ENCODE peak calls at places on chromosome 2, in five cellular contexts. One of them, this sample, is unnamed.

GRCh38 chr2:236489895-236490404 is 79.7 kb upstream of the ACKR3 start:
- DNase-seq in PC-9: no peak
- DNase-seq in AG04450: no peak
- DNase-seq in B cell: no peak
- DNase-seq in cardiac muscle cell: no peak
- DNase-seq in this sample: no peak

GRCh38 chr2:26692814-26693286 is 328 bp downstream of the KCNK3 start:
- DNase-seq in cardiac muscle cell: peak; percentile 59
- DNase-seq in B cell: no peak
- DNase-seq in AG04450: no peak
- DNase-seq in PC-9: no peak
- DNase-seq in this sample: no peak

GRCh38 chr2:211822686-211823335 is 715.8 kb downstream of the ERBB4 start:
- DNase-seq in PC-9: peak; percentile 35
- DNase-seq in B cell: no peak
- DNase-seq in AG04450: no peak
- DNase-seq in cardiac muscle cell: no peak
- DNase-seq in this sample: no peak

GRCh38 chr2:25279091-25279651 is 62.6 kb downstream of the DNMT3A start:
- DNase-seq in B cell: peak; percentile 85
- DNase-seq in AG04450: no peak
- DNase-seq in PC-9: peak; percentile 3
- DNase-seq in cardiac muscle cell: peak; percentile 47
- DNase-seq in this sample: peak; percentile 85

GRCh38 chr2:152465541-152465940 is 130.6 kb downstream of the FMNL2 start:
- DNase-seq in PC-9: no peak
- DNase-seq in B cell: no peak
- DNase-seq in cardiac muscle cell: peak; percentile 24
- DNase-seq in AG04450: no peak
- DNase-seq in this sample: no peak

GRCh38 chr2:53569957-53570727 is 197.5 kb upstream of the CHAC2 start:
- DNase-seq in B cell: no peak
- DNase-seq in cardiac muscle cell: no peak
- DNase-seq in AG04450: no peak
- DNase-seq in PC-9: no peak
- DNase-seq in this sample: no peak

GRCh38 chr2:120741514-120742448 is 6.1 kb downstream of the GLI2 start:
- DNase-seq in AG04450: no peak
- DNase-seq in cardiac muscle cell: peak; percentile 40
- DNase-seq in PC-9: no peak
- DNase-seq in B cell: no peak
- DNase-seq in this sample: no peak

GRCh38 chr2:237441605-237442004 is 27.6 kb upstream of the COL6A3 start:
- DNase-seq in cardiac muscle cell: peak; percentile 72
- DNase-seq in PC-9: no peak
- DNase-seq in B cell: no peak
- DNase-seq in AG04450: peak; percentile 66
- DNase-seq in this sample: no peak

GRCh38 chr2:241224851-241225438 is 36.5 kb downstream of the ANO7 start:
- DNase-seq in AG04450: no peak
- DNase-seq in PC-9: no peak
- DNase-seq in cardiac muscle cell: no peak
- DNase-seq in B cell: no peak
- DNase-seq in this sample: no peak

GRCh38 chr2:108971661-108972566 is 17.1 kb downstream of the EDAR start:
- DNase-seq in B cell: no peak
- DNase-seq in cardiac muscle cell: no peak
- DNase-seq in PC-9: peak; percentile 87
- DNase-seq in AG04450: no peak
- DNase-seq in this sample: no peak

GRCh38 chr2:205369813-205370212 is 312.5 kb upstream of the NRP2 start:
- DNase-seq in PC-9: no peak
- DNase-seq in B cell: no peak
- DNase-seq in AG04450: no peak
- DNase-seq in cardiac muscle cell: no peak
- DNase-seq in this sample: no peak

GRCh38 chr2:205370726-205371125 is 311.6 kb upstream of the NRP2 start:
- DNase-seq in B cell: no peak
- DNase-seq in cardiac muscle cell: no peak
- DNase-seq in AG04450: no peak
- DNase-seq in PC-9: no peak
- DNase-seq in this sample: no peak

GRCh38 chr2:205375453-205375852 is 306.8 kb upstream of the NRP2 start:
- DNase-seq in cardiac muscle cell: no peak
- DNase-seq in PC-9: no peak
- DNase-seq in AG04450: no peak
- DNase-seq in B cell: no peak
- DNase-seq in this sample: no peak

GRCh38 chr2:205376071-205376470 is 306.2 kb upstream of the NRP2 start:
- DNase-seq in PC-9: no peak
- DNase-seq in cardiac muscle cell: no peak
- DNase-seq in B cell: no peak
- DNase-seq in AG04450: no peak
- DNase-seq in this sample: no peak

DNA sequence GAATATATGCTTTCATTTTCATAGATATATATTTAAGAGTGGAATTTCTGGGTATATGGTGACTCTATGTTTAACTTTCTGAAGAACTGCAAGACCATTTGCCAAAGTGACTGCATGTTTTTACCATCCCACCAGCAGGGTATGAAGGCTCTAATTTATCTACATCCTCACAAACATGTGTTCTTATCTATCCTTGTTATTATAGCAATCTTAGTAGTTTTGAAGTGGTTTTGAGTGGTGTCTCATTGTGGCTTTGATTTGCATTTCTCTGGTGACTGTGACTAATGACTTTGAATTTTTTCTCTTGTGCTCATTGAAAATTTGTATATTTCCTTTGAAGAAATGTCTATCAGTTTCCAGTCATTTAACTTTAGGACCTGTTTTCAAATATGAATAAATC is 310.2 kb upstream of the NRP2 start:
- DNase-seq in PC-9: no peak
- DNase-seq in B cell: no peak
- DNase-seq in cardiac muscle cell: peak; percentile 33
- DNase-seq in AG04450: peak; percentile 16
- DNase-seq in this sample: no peak
- TF ChIP-seq CTCF in PC-9: no peak
- TF ChIP-seq CTCF in B cell: no peak
- TF ChIP-seq CTCF in cardiac muscle cell: no peak
- TF ChIP-seq CTCF in AG04450: no peak
- TF ChIP-seq CTCF in this sample: no peak

GRCh38 chr2:235030936-235031335 is 79.1 kb downstream of the SH3BP4 start:
- DNase-seq in PC-9: no peak
- DNase-seq in cardiac muscle cell: no peak
- DNase-seq in AG04450: no peak
- DNase-seq in B cell: no peak
- DNase-seq in this sample: no peak

GRCh38 chr2:235028646-235029045 is 76.8 kb downstream of the SH3BP4 start:
- DNase-seq in PC-9: no peak
- DNase-seq in B cell: no peak
- DNase-seq in cardiac muscle cell: no peak
- DNase-seq in AG04450: no peak
- DNase-seq in this sample: no peak

GRCh38 chr2:235030126-235030525 is 78.3 kb downstream of the SH3BP4 start:
- DNase-seq in PC-9: no peak
- DNase-seq in B cell: no peak
- DNase-seq in cardiac muscle cell: no peak
- DNase-seq in AG04450: no peak
- DNase-seq in this sample: no peak

GRCh38 chr2:235027558-235028214 is 75.9 kb downstream of the SH3BP4 start:
- DNase-seq in PC-9: peak; percentile 92
- DNase-seq in AG04450: no peak
- DNase-seq in B cell: no peak
- DNase-seq in cardiac muscle cell: peak; percentile 70
- DNase-seq in this sample: no peak

GRCh38 chr2:235029054-235029453 is 77.2 kb downstream of the SH3BP4 start:
- DNase-seq in B cell: no peak
- DNase-seq in cardiac muscle cell: no peak
- DNase-seq in AG04450: no peak
- DNase-seq in PC-9: no peak
- DNase-seq in this sample: no peak
- TF ChIP-seq CTCF in B cell: no peak
- TF ChIP-seq CTCF in cardiac muscle cell: no peak
- TF ChIP-seq CTCF in AG04450: no peak
- TF ChIP-seq CTCF in PC-9: no peak
- TF ChIP-seq CTCF in this sample: no peak

GRCh38 chr2:219002395-219003266 is 9.4 kb upstream of the CRYBA2 start:
- DNase-seq in AG04450: no peak
- DNase-seq in PC-9: no peak
- DNase-seq in cardiac muscle cell: peak; percentile 43
- DNase-seq in B cell: peak; percentile 67
- DNase-seq in this sample: peak; percentile 78
- TF ChIP-seq CTCF in AG04450: peak; percentile 31
- TF ChIP-seq CTCF in PC-9: peak; percentile 71
- TF ChIP-seq CTCF in cardiac muscle cell: peak; percentile 42
- TF ChIP-seq CTCF in B cell: no peak
- TF ChIP-seq CTCF in this sample: peak; percentile 68

DNA sequence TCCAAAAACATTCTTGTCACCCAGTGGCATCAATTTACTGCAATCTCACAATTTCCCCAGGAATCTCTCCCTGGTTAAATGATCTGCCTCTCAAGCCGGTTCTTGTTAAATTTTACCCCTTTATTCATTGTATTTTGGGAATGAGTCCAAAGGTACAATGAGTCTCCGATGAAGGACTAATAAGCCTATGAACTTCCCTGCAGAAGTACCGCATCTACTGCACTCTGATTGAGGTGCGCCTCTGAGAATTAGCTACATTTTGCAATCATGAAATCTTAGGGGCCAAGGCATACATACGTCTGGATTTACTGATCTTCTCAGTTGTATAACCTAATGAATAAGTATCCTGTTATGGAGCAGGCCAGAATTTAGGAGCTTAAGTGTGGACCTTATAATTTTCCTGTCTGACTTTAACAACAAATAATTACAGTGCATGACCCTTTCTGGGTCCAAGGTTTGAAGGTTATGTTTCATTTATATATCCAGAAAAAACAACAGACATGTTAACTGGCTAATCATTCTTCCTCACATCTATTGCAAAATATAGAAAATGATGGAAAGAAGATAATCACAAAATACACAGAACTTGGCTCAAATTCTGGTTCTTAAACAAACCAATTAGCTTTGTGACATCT is 261.8 kb upstream of the NRXN1 start:
- DNase-seq in cardiac muscle cell: no peak
- DNase-seq in PC-9: no peak
- DNase-seq in B cell: no peak
- DNase-seq in AG04450: no peak
- DNase-seq in this sample: no peak
- TF ChIP-seq CTCF in cardiac muscle cell: no peak
- TF ChIP-seq CTCF in PC-9: no peak
- TF ChIP-seq CTCF in B cell: no peak
- TF ChIP-seq CTCF in AG04450: no peak
- TF ChIP-seq CTCF in this sample: no peak

DNA sequence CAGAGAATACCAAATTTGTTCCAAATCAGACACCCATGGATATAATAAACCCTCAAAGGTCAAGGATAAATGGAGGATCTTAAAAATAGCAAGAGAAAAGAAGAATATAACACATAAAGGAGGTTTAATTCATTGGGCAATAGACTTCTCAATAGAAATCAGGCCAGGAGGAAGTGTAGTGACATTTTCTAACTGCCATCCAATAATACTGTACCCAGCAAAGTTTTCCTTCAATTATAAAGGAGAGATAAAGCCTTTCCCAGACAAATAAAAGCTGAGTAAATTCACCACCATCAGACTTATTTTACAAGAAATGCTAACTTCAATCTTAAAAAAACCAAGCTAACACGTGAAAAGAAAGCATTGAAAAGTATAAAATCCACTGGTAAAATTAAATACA is 121.6 kb downstream of the MSTN start:
- DNase-seq in cardiac muscle cell: no peak
- DNase-seq in AG04450: no peak
- DNase-seq in PC-9: no peak
- DNase-seq in B cell: no peak
- DNase-seq in this sample: no peak
- TF ChIP-seq CTCF in cardiac muscle cell: no peak
- TF ChIP-seq CTCF in AG04450: no peak
- TF ChIP-seq CTCF in PC-9: no peak
- TF ChIP-seq CTCF in B cell: no peak
- TF ChIP-seq CTCF in this sample: no peak

This sample was measured in GM13976.